ENCODE peak calls at places on chromosomes 4 and X, in eight cellular contexts. P is CD8-positive, alpha-beta memory T cell; U is HT1080; H is endothelial cell; R is lung microvascular endothelial cell; Q is body of pancreas; E is right atrium auricular region; T is kidney tubule cell. A is an unnamed sample.

GRCh38 chr4:15031993-15032660 is 29.8 kb downstream of the CPEB2 start:
- DNase-seq in P (no peak), U (no peak), H (no peak), R (peak), Q (no peak), E (no peak), T (peak), A (no peak)

GRCh38 chr4:105036991-105037390 is 109.7 kb upstream of the TET2 start:
- DNase-seq in P (no peak), U (no peak), H (no peak), R (no peak), Q (no peak), E (no peak), T (no peak), A (no peak)

GRCh38 chr4:78332974-78333373 is 218.6 kb upstream of the ANXA3 start:
- DNase-seq in P (no peak), U (no peak), H (no peak), R (no peak), Q (no peak), E (no peak), T (no peak), A (no peak)

GRCh38 chr4:53914313-53915016 is 149.9 kb downstream of the CHIC2 start:
- DNase-seq in P (no peak), U (peak), H (no peak), R (peak), Q (peak), E (peak), T (peak), A (peak)

GRCh38 chr4:56314207-56314915 is 72.9 kb downstream of the AASDH start:
- DNase-seq in P (no peak), U (no peak), H (no peak), R (no peak), Q (no peak), E (no peak), T (no peak), A (no peak)

GRCh38 chrX:153924149-153924861 is 1.8 kb downstream of the ARHGAP4 start:
- DNase-seq in P (peak), U (peak), H (no peak), R (peak), Q (peak), E (no peak), T (peak), A (no peak)

GRCh38 chrX:131704136-131704695 is 160.3 kb downstream of the OR13H1 start:
- DNase-seq in P (no peak), U (no peak), H (no peak), R (peak), Q (no peak), E (peak), T (peak), A (no peak)

GRCh38 chr4:154349829-154350228 is 141.8 kb downstream of the DCHS2 start:
- DNase-seq in P (no peak), U (peak), H (no peak), R (no peak), Q (no peak), E (no peak), T (peak), A (peak)

GRCh38 chrX:16587776-16588175 is 62.2 kb upstream of the S100G start:
- DNase-seq in P (no peak), U (no peak), H (no peak), R (no peak), Q (no peak), E (no peak), T (no peak), A (no peak)

GRCh38 chrX:43693602-43694406 is 37.7 kb downstream of the MAOA start:
- DNase-seq in P (no peak), U (peak), H (no peak), R (peak), Q (peak), E (no peak), T (no peak), A (no peak)

GRCh38 chrX:16188687-16189086 is 21.4 kb downstream of the MAGEB17 start:
- DNase-seq in P (no peak), U (peak), H (no peak), R (peak), Q (no peak), E (no peak), T (peak), A (no peak)

GRCh38 chr4:73661646-73662119 is 41.4 kb upstream of the RASSF6 start:
- DNase-seq in P (no peak), U (peak), H (no peak), R (peak), Q (no peak), E (no peak), T (peak), A (peak)

GRCh38 chrX:40056420-40056819 is 41.3 kb downstream of the BCOR start:
- DNase-seq in P (no peak), U (no peak), H (no peak), R (peak), Q (no peak), E (no peak), T (no peak), A (no peak)